ENCODE peak calls at places on chromosomes 5 and 9, in nine cellular contexts. C is NCI-H1092, S is mucosa of gallbladder, H is GM13977, Q is psoas muscle, N is GM19239, J is iris pigment epithelial cell, F is SW 1271, V is cardiac muscle cell. W is an unnamed sample.

GRCh38 chr5:132022737-132023136 is 11.3 kb upstream of the ACSL6 start:
- DNase-seq in F (no peak), J (no peak), Q (no peak), S (no peak), N (no peak), V (no peak), C (no peak), H (no peak), W (peak; percentile 68)

GRCh38 chr5:14199902-14200301 is 56.8 kb downstream of the TRIO start:
- DNase-seq in S (no peak), N (no peak), V (no peak), F (no peak), Q (peak; percentile 61), J (peak; percentile 50), C (no peak), H (no peak), W (peak; percentile 55)

GRCh38 chr5:111478898-111479297 is 33.4 kb downstream of the STARD4 start:
- DNase-seq in C (no peak), V (no peak), N (no peak), Q (no peak), H (no peak), F (no peak), J (no peak), S (no peak), W (no peak)

GRCh38 chr9:130731355-130731754 is 37.8 kb downstream of the EXOSC2 start:
- DNase-seq in Q (no peak), J (no peak), V (no peak), F (no peak), C (peak; percentile 74), S (no peak), H (no peak), N (no peak), W (no peak)

GRCh38 chr9:135586601-135587109 is 25.1 kb downstream of the PAEP start:
- DNase-seq in V (no peak), N (no peak), S (no peak), H (no peak), C (no peak), J (no peak), Q (peak; percentile 11), F (no peak), W (no peak)

GRCh38 chr5:36495638-36496010 is 110.8 kb upstream of the SLC1A3 start:
- DNase-seq in N (no peak), F (no peak), C (no peak), H (no peak), S (no peak), Q (no peak), V (no peak), J (no peak), W (no peak)

GRCh38 chr5:38468978-38469706 is 87.3 kb downstream of the LIFR start:
- DNase-seq in C (no peak), Q (peak; percentile 91), H (no peak), F (no peak), V (peak; percentile 66), N (no peak), S (no peak), J (peak; percentile 52), W (peak; percentile 69)

GRCh38 chr9:33458444-33458843 is 11.1 kb upstream of the AQP3 start:
- DNase-seq in J (peak; percentile 42), C (no peak), F (no peak), N (peak; percentile 47), V (no peak), H (peak; percentile 52), Q (no peak), S (no peak), W (no peak)

GRCh38 chr5:122156724-122157325 is 27.5 kb downstream of the ZNF474 start:
- DNase-seq in Q (no peak), V (peak; percentile 68), F (no peak), S (no peak), N (no peak), C (peak; percentile 4), J (peak; percentile 80), H (peak; percentile 18), W (no peak)

GRCh38 chr5:158560170-158560569 is 539.5 kb downstream of the EBF1 start:
- DNase-seq in Q (peak; percentile 59), S (peak; percentile 56), C (no peak), V (peak; percentile 6), H (peak; percentile 60), N (peak; percentile 43), F (no peak), J (peak; percentile 7), W (peak; percentile 22)

GRCh38 chr5:95812100-95812472 is 10.4 kb downstream of the GLRX start:
- DNase-seq in S (no peak), F (no peak), Q (peak; percentile 55), V (peak; percentile 62), H (no peak), C (no peak), N (no peak), J (peak; percentile 48), W (no peak)

GRCh38 chr9:129816501-129817435 is 7.2 kb downstream of the TOR1A start:
- DNase-seq in N (no peak), S (no peak), F (no peak), C (no peak), H (no peak), Q (no peak), V (no peak), J (no peak), W (no peak)

GRCh38 chr9:121294181-121294743 is 26.3 kb downstream of the GSN start:
- DNase-seq in V (no peak), F (no peak), S (no peak), C (no peak), Q (peak; percentile 86), J (no peak), H (no peak), N (no peak), W (no peak)

GRCh38 chr9:95336281-95336680 is 18.8 kb upstream of the FANCC start:
- DNase-seq in N (no peak), H (no peak), F (no peak), S (no peak), C (no peak), Q (no peak), J (no peak), V (peak; percentile 26), W (no peak)

GRCh38 chr5:159324097-159324760 is 6.1 kb downstream of the IL12B start:
- DNase-seq in J (peak; percentile 92), H (no peak), N (no peak), Q (no peak), C (no peak), S (no peak), F (no peak), V (peak; percentile 27), W (peak; percentile 92)

GRCh38 chr5:93583525-93583798 is 440 bp downstream of the NR2F1 start:
- DNase-seq in N (no peak), J (peak; percentile 70), H (no peak), S (no peak), F (no peak), Q (no peak), V (peak; percentile 60), C (no peak), W (no peak)

GRCh38 chr5:172417983-172418630 is 36.2 kb downstream of the SH3PXD2B start:
- DNase-seq in H (no peak), V (peak; percentile 100), Q (peak; percentile 93), S (peak; percentile 89), F (no peak), J (peak; percentile 99), C (no peak), N (no peak), W (peak; percentile 98)

GRCh38 chr9:123834907-123835562 is 94.9 kb downstream of the DENND1A start:
- DNase-seq in C (no peak), S (no peak), F (no peak), V (peak; percentile 57), N (peak; percentile 10), Q (no peak), H (peak; percentile 26), J (peak; percentile 31), W (no peak)

GRCh38 chr5:139985733-139986132 is 57.4 kb downstream of the NRG2 start:
- DNase-seq in Q (peak; percentile 72), H (no peak), F (peak; percentile 97), S (peak; percentile 2), J (peak; percentile 44), V (no peak), C (no peak), N (no peak), W (peak; percentile 97)

GRCh38 chr9:89555426-89556375 is 49.1 kb upstream of the GADD45G start:
- DNase-seq in H (peak; percentile 56), C (no peak), V (peak; percentile 27), Q (no peak), J (peak; percentile 20), S (no peak), F (no peak), N (no peak), W (no peak)

GRCh38 chr9:70260007-70260443 is 1.2 kb downstream of the SMC5 start:
- DNase-seq in C (no peak), V (no peak), H (no peak), Q (no peak), N (no peak), F (no peak), S (peak; percentile 27), J (no peak), W (no peak)

GRCh38 chr5:97115932-97116331 is 26.5 kb downstream of the LIX1 start:
- DNase-seq in J (no peak), C (no peak), N (no peak), V (no peak), F (no peak), Q (no peak), H (no peak), S (no peak), W (no peak)

GRCh38 chr5:10701567-10702039 is 59.4 kb downstream of the DAP start:
- DNase-seq in F (no peak), J (peak; percentile 66), S (peak; percentile 26), H (peak; percentile 50), N (no peak), Q (no peak), C (no peak), V (peak; percentile 63), W (peak; percentile 41)

GRCh38 chr5:446066-446725 is 3.2 kb downstream of the EXOC3 start:
- DNase-seq in J (peak; percentile 20), Q (peak; percentile 35), H (no peak), C (no peak), N (no peak), V (no peak), F (no peak), S (no peak), W (no peak)

GRCh38 chr5:74938250-74938649 is 72.1 kb upstream of the FAM169A start:
- DNase-seq in F (no peak), N (no peak), J (peak; percentile 42), H (no peak), S (no peak), Q (no peak), C (no peak), V (no peak), W (no peak)

W was measured in MG63.